ENCODE peak calls at places on chromosome 11, in five cellular contexts. W is Daoy, Y is GM23338, U is kidney tubule cell, H is ovary. O is an unnamed sample.

GRCh38 chr11:30196400-30197206 is 34.2 kb upstream of the FSHB start:
- DNase-seq in W (peak), Y (peak), U (peak), H (peak), O (no peak)

GRCh38 chr11:130478204-130478701 is 29.8 kb downstream of the ADAMTS15 start:
- DNase-seq in W (peak), Y (no peak), U (peak), H (peak), O (peak)

GRCh38 chr11:63490551-63491239 is at the start of gene PLAAT5:
- DNase-seq in W (no peak), Y (peak), U (no peak), H (peak), O (no peak)

GRCh38 chr11:19919050-19919561 is 206.5 kb downstream of the NAV2 start:
- DNase-seq in W (peak), Y (no peak), U (peak), H (no peak), O (no peak)

GRCh38 chr11:19474954-19475811 is 234.4 kb upstream of the E2F8 start:
- DNase-seq in W (no peak), Y (no peak), U (peak), H (no peak), O (no peak)

GRCh38 chr11:94175545-94175944 is 46.9 kb downstream of the PANX1 start:
- DNase-seq in W (peak), Y (no peak), U (peak), H (no peak), O (peak)

GRCh38 chr11:46489668-46490560 is 98.3 kb upstream of the CHRM4 start:
- DNase-seq in W (peak), Y (peak), U (peak), H (no peak), O (no peak)

GRCh38 chr11:59600636-59601035 is 14.9 kb downstream of the OSBP start:
- DNase-seq in W (no peak), Y (no peak), U (no peak), H (no peak), O (no peak)

GRCh38 chr11:134634897-134635831 is 223.1 kb upstream of the B3GAT1 start:
- DNase-seq in W (no peak), Y (peak), U (no peak), H (no peak), O (no peak)

GRCh38 chr11:102476812-102477211 is 24.2 kb upstream of the TMEM123 start:
- DNase-seq in W (no peak), Y (no peak), U (peak), H (no peak), O (peak)

GRCh38 chr11:97259884-97260283 is 870.1 kb downstream of the JRKL start:
- DNase-seq in W (no peak), Y (peak), U (no peak), H (no peak), O (no peak)

O was measured in esophagus muscularis mucosa.